ENCODE peak calls at places on chromosomes 3 and 15, in ten cellular contexts. One of them, this sample, is unnamed. For H3K4me1, the result is how much of the 10 kb centered on the place peaks cover.

GRCh38 chr15:23504003-23504402 is 57.0 kb upstream of the GOLGA6L2 start:
- DNase-seq in GM12878: no peak
- DNase-seq in gastrocnemius medialis: no peak
- DNase-seq in HCT116: no peak
- DNase-seq in sigmoid colon: no peak
- DNase-seq in upper lobe of left lung: no peak
- DNase-seq in thyroid gland: no peak
- DNase-seq in ovary: no peak
- DNase-seq in stomach: no peak
- DNase-seq in adrenal gland: no peak
- DNase-seq in this sample: no peak

GRCh38 chr3:110362756-110363155 is 708.9 kb upstream of the NECTIN3 start:
- DNase-seq in GM12878: no peak
- DNase-seq in sigmoid colon: no peak
- DNase-seq in thyroid gland: no peak
- DNase-seq in stomach: no peak
- DNase-seq in HCT116: no peak
- DNase-seq in adrenal gland: no peak
- DNase-seq in ovary: no peak
- DNase-seq in upper lobe of left lung: no peak
- DNase-seq in gastrocnemius medialis: no peak
- DNase-seq in this sample: no peak

GRCh38 chr15:28892789-28893610 is 7.2 kb downstream of the APBA2 start:
- DNase-seq in thyroid gland: peak
- DNase-seq in ovary: no peak
- DNase-seq in upper lobe of left lung: no peak
- DNase-seq in HCT116: no peak
- DNase-seq in stomach: no peak
- DNase-seq in gastrocnemius medialis: no peak
- DNase-seq in sigmoid colon: no peak
- DNase-seq in adrenal gland: no peak
- DNase-seq in GM12878: no peak
- DNase-seq in this sample: no peak

GRCh38 chr15:79970921-79971434 is at the start of gene BCL2A1:
- DNase-seq in GM12878: peak
- DNase-seq in upper lobe of left lung: peak
- DNase-seq in HCT116: no peak
- DNase-seq in gastrocnemius medialis: no peak
- DNase-seq in thyroid gland: no peak
- DNase-seq in ovary: no peak
- DNase-seq in adrenal gland: peak
- DNase-seq in stomach: peak
- DNase-seq in sigmoid colon: no peak
- DNase-seq in this sample: peak

GRCh38 chr3:36733162-36733696 is 31.1 kb downstream of the DCLK3 start:
- DNase-seq in HCT116: no peak
- DNase-seq in GM12878: no peak
- DNase-seq in stomach: no peak
- DNase-seq in sigmoid colon: no peak
- DNase-seq in gastrocnemius medialis: no peak
- DNase-seq in adrenal gland: no peak
- DNase-seq in upper lobe of left lung: no peak
- DNase-seq in ovary: no peak
- DNase-seq in thyroid gland: no peak
- DNase-seq in this sample: no peak

GRCh38 chr3:115626006-115626409 is 2.7 kb downstream of the GAP43 start:
- DNase-seq in adrenal gland: no peak
- DNase-seq in upper lobe of left lung: no peak
- DNase-seq in stomach: no peak
- DNase-seq in sigmoid colon: no peak
- DNase-seq in ovary: no peak
- DNase-seq in gastrocnemius medialis: no peak
- DNase-seq in thyroid gland: no peak
- DNase-seq in HCT116: no peak
- DNase-seq in GM12878: no peak
- DNase-seq in this sample: no peak

GRCh38 chr3:36678216-36679013 is 85.9 kb downstream of the DCLK3 start:
- DNase-seq in ovary: no peak
- DNase-seq in stomach: no peak
- DNase-seq in adrenal gland: no peak
- DNase-seq in GM12878: no peak
- DNase-seq in upper lobe of left lung: no peak
- DNase-seq in sigmoid colon: no peak
- DNase-seq in thyroid gland: no peak
- DNase-seq in HCT116: no peak
- DNase-seq in gastrocnemius medialis: no peak
- DNase-seq in this sample: no peak

GRCh38 chr3:183212565-183212964 is 40.5 kb upstream of the B3GNT5 start:
- DNase-seq in sigmoid colon: no peak
- DNase-seq in gastrocnemius medialis: no peak
- DNase-seq in GM12878: no peak
- DNase-seq in stomach: no peak
- DNase-seq in thyroid gland: no peak
- DNase-seq in adrenal gland: no peak
- DNase-seq in ovary: no peak
- DNase-seq in upper lobe of left lung: peak
- DNase-seq in HCT116: no peak
- DNase-seq in this sample: no peak

GRCh38 chr3:36417237-36417636 is 36.9 kb downstream of the STAC start:
- DNase-seq in upper lobe of left lung: no peak
- DNase-seq in stomach: no peak
- DNase-seq in HCT116: no peak
- DNase-seq in adrenal gland: no peak
- DNase-seq in GM12878: no peak
- DNase-seq in gastrocnemius medialis: no peak
- DNase-seq in ovary: no peak
- DNase-seq in thyroid gland: no peak
- DNase-seq in sigmoid colon: no peak
- DNase-seq in this sample: no peak

GRCh38 chr3:153160451-153161137 is 1.4 kb upstream of the RAP2B start:
- DNase-seq in ovary: peak
- DNase-seq in sigmoid colon: peak
- DNase-seq in upper lobe of left lung: peak
- DNase-seq in GM12878: peak
- DNase-seq in stomach: peak
- DNase-seq in adrenal gland: peak
- DNase-seq in gastrocnemius medialis: peak
- DNase-seq in HCT116: peak
- DNase-seq in thyroid gland: peak
- DNase-seq in this sample: peak
- TF ChIP-seq POLR2A in ovary: peak
- TF ChIP-seq POLR2A in sigmoid colon: no peak
- TF ChIP-seq POLR2A in upper lobe of left lung: no peak
- TF ChIP-seq POLR2A in GM12878: peak
- TF ChIP-seq POLR2A in stomach: no peak
- TF ChIP-seq POLR2A in adrenal gland: peak
- TF ChIP-seq POLR2A in gastrocnemius medialis: no peak
- TF ChIP-seq POLR2A in HCT116: no peak
- TF ChIP-seq POLR2A in thyroid gland: no peak
- TF ChIP-seq POLR2A in this sample: peak

GRCh38 chr3:139537325-139537724 is 2.2 kb downstream of the RBP1 start:
- DNase-seq in ovary: no peak
- DNase-seq in gastrocnemius medialis: no peak
- DNase-seq in adrenal gland: peak
- DNase-seq in upper lobe of left lung: no peak
- DNase-seq in stomach: no peak
- DNase-seq in thyroid gland: no peak
- DNase-seq in sigmoid colon: no peak
- DNase-seq in HCT116: peak
- DNase-seq in GM12878: no peak
- DNase-seq in this sample: no peak

GRCh38 chr3:139541156-139541897 is 1.8 kb upstream of the RBP1 start:
- DNase-seq in thyroid gland: no peak
- DNase-seq in adrenal gland: peak
- DNase-seq in gastrocnemius medialis: no peak
- DNase-seq in sigmoid colon: no peak
- DNase-seq in upper lobe of left lung: no peak
- DNase-seq in GM12878: no peak
- DNase-seq in ovary: no peak
- DNase-seq in stomach: no peak
- DNase-seq in HCT116: no peak
- DNase-seq in this sample: no peak

GRCh38 chr3:139537795-139538538 is 1.6 kb downstream of the RBP1 start:
- DNase-seq in GM12878: no peak
- DNase-seq in upper lobe of left lung: no peak
- DNase-seq in stomach: no peak
- DNase-seq in gastrocnemius medialis: no peak
- DNase-seq in adrenal gland: no peak
- DNase-seq in sigmoid colon: no peak
- DNase-seq in ovary: no peak
- DNase-seq in HCT116: peak
- DNase-seq in thyroid gland: no peak
- DNase-seq in this sample: no peak

GRCh38 chr3:139540686-139541085 is 1.1 kb upstream of the RBP1 start:
- DNase-seq in stomach: no peak
- DNase-seq in upper lobe of left lung: no peak
- DNase-seq in sigmoid colon: no peak
- DNase-seq in thyroid gland: no peak
- DNase-seq in HCT116: no peak
- DNase-seq in adrenal gland: no peak
- DNase-seq in gastrocnemius medialis: no peak
- DNase-seq in GM12878: no peak
- DNase-seq in ovary: no peak
- DNase-seq in this sample: no peak

GRCh38 chr3:139538733-139539132 is 809 bp downstream of the RBP1 start:
- DNase-seq in upper lobe of left lung: no peak
- DNase-seq in gastrocnemius medialis: no peak
- DNase-seq in stomach: no peak
- DNase-seq in ovary: peak
- DNase-seq in thyroid gland: no peak
- DNase-seq in sigmoid colon: peak
- DNase-seq in HCT116: no peak
- DNase-seq in adrenal gland: peak
- DNase-seq in GM12878: no peak
- DNase-seq in this sample: no peak
- H3K4me1 ChIP-seq in upper lobe of left lung: under half
- H3K4me1 ChIP-seq in gastrocnemius medialis: under half
- H3K4me1 ChIP-seq in stomach: half or more
- H3K4me1 ChIP-seq in ovary: half or more
- H3K4me1 ChIP-seq in thyroid gland: under half
- H3K4me1 ChIP-seq in sigmoid colon: under half
- H3K4me1 ChIP-seq in HCT116: half or more
- H3K4me1 ChIP-seq in adrenal gland: half or more
- H3K4me1 ChIP-seq in GM12878: under half
- H3K4me1 ChIP-seq in this sample: under half

GRCh38 chr3:53243165-53243564 is 12.7 kb downstream of the TKT start:
- DNase-seq in adrenal gland: peak
- DNase-seq in stomach: no peak
- DNase-seq in ovary: no peak
- DNase-seq in sigmoid colon: no peak
- DNase-seq in upper lobe of left lung: peak
- DNase-seq in GM12878: no peak
- DNase-seq in thyroid gland: peak
- DNase-seq in gastrocnemius medialis: no peak
- DNase-seq in HCT116: no peak
- DNase-seq in this sample: no peak

GRCh38 chr3:53242642-53243041 is 13.2 kb downstream of the TKT start:
- DNase-seq in sigmoid colon: no peak
- DNase-seq in ovary: no peak
- DNase-seq in stomach: no peak
- DNase-seq in upper lobe of left lung: peak
- DNase-seq in adrenal gland: no peak
- DNase-seq in gastrocnemius medialis: no peak
- DNase-seq in thyroid gland: no peak
- DNase-seq in GM12878: no peak
- DNase-seq in HCT116: no peak
- DNase-seq in this sample: no peak

GRCh38 chr3:53244281-53244680 is 11.5 kb downstream of the TKT start:
- DNase-seq in ovary: no peak
- DNase-seq in gastrocnemius medialis: no peak
- DNase-seq in stomach: peak
- DNase-seq in adrenal gland: no peak
- DNase-seq in HCT116: no peak
- DNase-seq in upper lobe of left lung: peak
- DNase-seq in GM12878: no peak
- DNase-seq in sigmoid colon: no peak
- DNase-seq in thyroid gland: no peak
- DNase-seq in this sample: no peak

GRCh38 chr3:53242155-53242554 is 13.7 kb downstream of the TKT start:
- DNase-seq in ovary: no peak
- DNase-seq in thyroid gland: peak
- DNase-seq in HCT116: no peak
- DNase-seq in sigmoid colon: no peak
- DNase-seq in gastrocnemius medialis: peak
- DNase-seq in upper lobe of left lung: peak
- DNase-seq in stomach: no peak
- DNase-seq in adrenal gland: peak
- DNase-seq in GM12878: no peak
- DNase-seq in this sample: no peak

DNA sequence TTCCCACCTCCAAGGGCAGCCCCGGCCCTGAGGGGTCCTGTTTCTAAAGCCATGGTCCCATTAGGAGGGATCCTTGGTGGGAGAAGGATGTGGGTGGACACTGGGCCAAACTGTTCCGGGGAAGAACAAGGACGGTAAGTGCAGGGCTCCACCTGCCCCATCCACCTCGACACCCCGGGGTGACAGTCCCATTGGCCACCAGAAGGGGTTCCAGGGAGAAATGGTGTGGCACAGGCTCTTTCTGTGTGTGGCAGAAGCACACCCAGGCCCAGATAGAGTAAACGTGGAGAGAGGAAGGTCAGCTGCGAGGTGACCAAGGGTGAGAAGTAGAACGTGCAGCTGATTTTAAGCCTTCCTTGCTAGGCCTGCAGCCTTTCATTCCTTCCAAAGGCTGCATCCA is 12.0 kb downstream of the TKT start:
- DNase-seq in stomach: no peak
- DNase-seq in HCT116: no peak
- DNase-seq in GM12878: no peak
- DNase-seq in upper lobe of left lung: no peak
- DNase-seq in ovary: no peak
- DNase-seq in thyroid gland: no peak
- DNase-seq in gastrocnemius medialis: no peak
- DNase-seq in adrenal gland: no peak
- DNase-seq in sigmoid colon: no peak
- DNase-seq in this sample: no peak
- H3K27ac ChIP-seq in stomach: no peak
- H3K27ac ChIP-seq in HCT116: peak
- H3K27ac ChIP-seq in GM12878: no peak
- H3K27ac ChIP-seq in upper lobe of left lung: peak
- H3K27ac ChIP-seq in ovary: no peak
- H3K27ac ChIP-seq in thyroid gland: peak
- H3K27ac ChIP-seq in gastrocnemius medialis: no peak
- H3K27ac ChIP-seq in adrenal gland: no peak
- H3K27ac ChIP-seq in sigmoid colon: no peak
- H3K27ac ChIP-seq in this sample: peak

DNA sequence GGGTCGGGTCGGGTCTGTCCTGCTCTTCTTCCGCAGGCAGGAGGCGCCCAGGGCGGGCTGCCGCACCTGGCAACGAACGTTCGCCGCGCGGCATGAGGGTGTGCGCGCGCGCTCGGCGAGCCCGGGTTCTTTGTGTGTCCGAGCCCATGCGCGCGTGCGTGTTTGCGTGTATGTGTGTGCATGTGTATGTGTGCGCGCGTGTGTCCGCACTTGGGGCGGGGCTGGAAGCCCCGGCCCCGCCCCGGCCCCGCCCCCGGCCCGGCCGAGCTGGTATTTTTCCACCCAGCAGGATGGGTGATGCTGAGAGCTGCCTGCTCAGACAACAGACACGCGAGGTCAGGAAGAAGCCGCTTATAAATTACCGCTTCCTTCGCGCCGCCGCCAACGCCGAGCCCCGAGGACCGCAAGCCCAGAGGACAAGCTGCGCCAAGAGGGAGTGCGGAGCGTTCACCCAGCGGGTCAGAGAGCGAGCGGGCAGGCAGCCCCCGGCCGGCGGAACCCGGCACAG is at the start of gene SLC6A6:
- DNase-seq in sigmoid colon: peak
- DNase-seq in adrenal gland: peak
- DNase-seq in thyroid gland: peak
- DNase-seq in HCT116: peak
- DNase-seq in stomach: peak
- DNase-seq in ovary: peak
- DNase-seq in GM12878: peak
- DNase-seq in gastrocnemius medialis: peak
- DNase-seq in upper lobe of left lung: peak
- DNase-seq in this sample: peak
- TF ChIP-seq POLR2A in sigmoid colon: no peak
- TF ChIP-seq POLR2A in adrenal gland: peak
- TF ChIP-seq POLR2A in thyroid gland: peak
- TF ChIP-seq POLR2A in HCT116: peak
- TF ChIP-seq POLR2A in stomach: no peak
- TF ChIP-seq POLR2A in ovary: no peak
- TF ChIP-seq POLR2A in GM12878: peak
- TF ChIP-seq POLR2A in gastrocnemius medialis: peak
- TF ChIP-seq POLR2A in upper lobe of left lung: no peak
- TF ChIP-seq POLR2A in this sample: no peak

This sample was measured in esophagus squamous epithelium.